ENCODE peak calls at places on chromosomes 13 and 19, in seven cellular contexts. G is H1, B is IMR-90, I is neuronal stem cell, K is mesenchymal stem cell, M is mesendoderm, H is trophoblast cell. A is an unnamed sample.

GRCh38 chr19:49875801-49876421 is 1.2 kb downstream of the AKT1S1 start:
- DNase-seq in G (peak), K (peak), I (peak), H (no peak), M (peak), B (peak), A (peak)

GRCh38 chr19:16861875-16862274 is 26.9 kb upstream of the F2RL3 start:
- DNase-seq in H (no peak), M (no peak), B (no peak), K (no peak), G (no peak), I (no peak), A (no peak)

GRCh38 chr19:16659832-16660708 is at the start of gene SMIM7:
- DNase-seq in B (peak), I (peak), K (peak), M (peak), H (peak), G (peak), A (peak)

GRCh38 chr13:102788683-102789082 is 10.1 kb downstream of the POGLUT2 start:
- DNase-seq in M (no peak), I (no peak), G (no peak), H (no peak), K (no peak), B (no peak), A (no peak)

GRCh38 chr13:26074706-26075105 is 22.9 kb upstream of the SHISA2 start:
- DNase-seq in K (peak), G (no peak), B (peak), I (no peak), M (peak), H (peak), A (no peak)

GRCh38 chr13:75136151-75136550 is 345.8 kb downstream of the TBC1D4 start:
- DNase-seq in B (no peak), I (no peak), G (no peak), H (no peak), K (no peak), M (no peak), A (no peak)

GRCh38 chr13:54980651-54981050 is 1952.0 kb downstream of the OLFM4 start:
- DNase-seq in H (no peak), I (no peak), K (peak), M (no peak), B (no peak), G (no peak), A (no peak)

GRCh38 chr13:53782400-53783030 is 753.9 kb downstream of the OLFM4 start:
- DNase-seq in G (peak), I (peak), B (peak), K (peak), M (peak), H (peak), A (peak)

GRCh38 chr13:109693213-109693612 is 93.2 kb downstream of the IRS2 start:
- DNase-seq in K (no peak), G (no peak), M (no peak), I (no peak), H (no peak), B (no peak), A (no peak)

GRCh38 chr13:109968876-109969577 is 182.6 kb upstream of the IRS2 start:
- DNase-seq in G (no peak), K (no peak), H (no peak), I (no peak), B (no peak), M (no peak), A (no peak)

GRCh38 chr13:114110091-114110829 is 22.2 kb downstream of the RASA3 start:
- DNase-seq in H (no peak), K (peak), G (no peak), M (peak), I (no peak), B (no peak), A (peak)

GRCh38 chr13:29771247-29771646 is 79.2 kb downstream of the UBL3 start:
- DNase-seq in I (peak), M (peak), K (peak), H (no peak), G (no peak), B (peak), A (no peak)

GRCh38 chr13:53200498-53201453 is 172.2 kb downstream of the OLFM4 start:
- DNase-seq in G (peak), B (peak), M (peak), H (peak), I (peak), K (peak), A (peak)

GRCh38 chr13:65844266-65844841 is 1385.8 kb downstream of the PCDH9 start:
- DNase-seq in K (no peak), G (no peak), B (no peak), H (no peak), M (no peak), I (no peak), A (no peak)

GRCh38 chr19:2653717-2654584 is 48.5 kb downstream of the GNG7 start:
- DNase-seq in B (no peak), M (peak), H (no peak), I (no peak), G (peak), K (no peak), A (peak)

GRCh38 chr19:12946092-12946845 is 607 bp downstream of the RAD23A start:
- DNase-seq in H (peak), I (peak), G (peak), B (peak), K (peak), M (peak), A (peak)

GRCh38 chr13:36965767-36966166 is 33.4 kb downstream of the ALG5 start:
- DNase-seq in M (peak), G (no peak), H (peak), B (peak), I (no peak), K (peak), A (no peak)

GRCh38 chr13:26941345-26942174 is 181.0 kb upstream of the GPR12 start:
- DNase-seq in G (no peak), B (peak), K (peak), H (peak), M (no peak), I (no peak), A (no peak)

GRCh38 chr19:2081873-2082810 is 14.0 kb downstream of the MOB3A start:
- DNase-seq in B (no peak), G (no peak), H (no peak), K (no peak), M (no peak), I (no peak), A (no peak)

GRCh38 chr19:41261474-41262190 is 2.5 kb upstream of the HNRNPUL1 start:
- DNase-seq in B (no peak), M (no peak), I (no peak), K (no peak), H (no peak), G (no peak), A (no peak)

GRCh38 chr13:113650731-113651148 is 7.3 kb downstream of the ATP4B start:
- DNase-seq in K (no peak), B (no peak), H (no peak), I (no peak), M (no peak), G (no peak), A (no peak)

GRCh38 chr13:26973281-26973680 is 198.3 kb downstream of the USP12 start:
- DNase-seq in H (no peak), G (no peak), B (no peak), M (no peak), K (no peak), I (no peak), A (no peak)

GRCh38 chr13:36919833-36920611 is at the start of gene SMAD9:
- DNase-seq in I (peak), M (peak), B (peak), H (peak), K (peak), G (peak), A (peak)

GRCh38 chr13:109155301-109155761 is 525.9 kb downstream of the MYO16 start:
- DNase-seq in M (no peak), G (no peak), H (peak), K (peak), I (no peak), B (peak), A (no peak)

GRCh38 chr13:110546389-110546788 is 15.1 kb downstream of the RAB20 start:
- DNase-seq in I (no peak), M (no peak), B (no peak), K (no peak), G (no peak), H (peak), A (no peak)

GRCh38 chr19:49342291-49342721 is 7.1 kb downstream of the CD37 start:
- DNase-seq in M (no peak), I (no peak), H (no peak), G (no peak), K (no peak), B (no peak), A (no peak)

GRCh38 chr13:114132419-114133121 is at the start of gene RASA3:
- DNase-seq in G (peak), B (peak), H (no peak), I (peak), M (peak), K (peak), A (peak)

GRCh38 chr19:11657307-11657706 is 60.0 kb downstream of the ZNF627 start:
- DNase-seq in I (no peak), H (no peak), G (no peak), B (no peak), K (no peak), M (peak), A (no peak)

GRCh38 chr13:33441015-33441414 is 155.5 kb upstream of the STARD13 start:
- DNase-seq in M (peak), B (peak), G (no peak), K (peak), H (no peak), I (no peak), A (peak)

GRCh38 chr19:1172353-1173159 is 1.5 kb downstream of the SBNO2 start:
- DNase-seq in G (no peak), I (no peak), B (peak), K (peak), M (peak), H (peak), A (no peak)

GRCh38 chr13:19053561-19053960 is 128.1 kb downstream of the TUBA3C start:
- DNase-seq in I (no peak), K (no peak), H (no peak), M (no peak), G (no peak), B (no peak), A (no peak)

GRCh38 chr19:3179739-3180293 is 1.2 kb downstream of the S1PR4 start:
- DNase-seq in H (no peak), I (no peak), B (no peak), M (no peak), G (no peak), K (no peak), A (peak)

DNA sequence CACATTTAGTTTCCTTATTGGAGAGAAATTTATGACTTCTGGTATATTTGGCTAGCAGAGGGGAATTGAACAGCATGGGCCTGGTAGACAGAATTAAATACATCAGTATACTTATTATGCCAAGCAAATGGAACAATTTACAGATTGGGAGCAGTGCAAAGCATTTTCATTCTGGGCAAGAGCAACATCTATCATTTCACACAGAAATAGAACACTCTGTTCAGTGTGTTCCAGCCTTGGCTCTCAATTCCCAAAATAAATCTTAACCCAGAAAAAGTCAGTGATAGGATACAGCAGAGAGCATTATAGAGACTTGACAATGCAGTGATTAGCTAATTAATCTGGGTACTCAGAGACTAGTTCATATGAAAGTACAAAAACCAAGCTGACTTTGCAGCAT is 604.0 kb upstream of the SLITRK6 start:
- DNase-seq in M (no peak), I (no peak), B (no peak), G (no peak), H (no peak), K (no peak), A (no peak)
- H3K18ac ChIP-seq in M (no peak), I (no peak), B (no peak), G (no peak), H (no peak), K (no peak), A (no peak)

DNA sequence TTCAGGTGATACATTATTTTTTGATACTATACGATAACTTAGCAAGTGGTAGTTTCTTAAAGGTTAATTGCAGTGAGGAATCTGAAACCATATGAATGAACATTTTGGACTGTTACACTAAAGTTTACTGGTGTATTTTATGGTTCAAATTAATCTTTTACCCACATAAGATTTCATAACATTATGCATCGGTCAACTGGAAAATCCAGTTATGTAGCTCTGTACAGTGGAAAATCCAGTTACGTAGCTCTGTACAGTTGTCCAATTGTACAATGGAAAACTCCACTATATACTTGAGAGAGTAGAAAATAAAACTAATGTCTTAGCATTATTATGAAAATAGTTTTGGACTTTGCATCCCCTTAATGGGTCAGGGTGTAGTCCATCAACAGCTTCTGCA is 2.0 kb upstream of the UBAC2 start:
- DNase-seq in I (no peak), H (peak), B (no peak), G (no peak), M (no peak), K (no peak), A (no peak)
- H3K18ac ChIP-seq in I (no peak), H (no peak), B (no peak), G (no peak), M (no peak), K (no peak), A (no peak)

GRCh38 chr13:42752731-42753130 is 28.7 kb upstream of the FAM216B start:
- DNase-seq in G (no peak), K (peak), M (no peak), H (no peak), B (peak), I (no peak), A (no peak)

GRCh38 chr13:42753697-42754096 is 27.7 kb upstream of the FAM216B start:
- DNase-seq in H (no peak), K (peak), I (no peak), M (no peak), B (no peak), G (no peak), A (no peak)

GRCh38 chr13:42751693-42752092 is 29.7 kb upstream of the FAM216B start:
- DNase-seq in I (no peak), M (no peak), B (no peak), K (no peak), H (no peak), G (no peak), A (no peak)

GRCh38 chr13:42757678-42758420 is 23.5 kb upstream of the FAM216B start:
- DNase-seq in K (no peak), I (no peak), H (no peak), G (no peak), B (no peak), M (no peak), A (no peak)

GRCh38 chr13:42754801-42755513 is 26.4 kb upstream of the FAM216B start:
- DNase-seq in B (no peak), K (no peak), H (no peak), I (no peak), G (no peak), M (no peak), A (no peak)
- H3K18ac ChIP-seq in B (no peak), K (no peak), H (no peak), I (no peak), G (no peak), M (no peak), A (no peak)

DNA sequence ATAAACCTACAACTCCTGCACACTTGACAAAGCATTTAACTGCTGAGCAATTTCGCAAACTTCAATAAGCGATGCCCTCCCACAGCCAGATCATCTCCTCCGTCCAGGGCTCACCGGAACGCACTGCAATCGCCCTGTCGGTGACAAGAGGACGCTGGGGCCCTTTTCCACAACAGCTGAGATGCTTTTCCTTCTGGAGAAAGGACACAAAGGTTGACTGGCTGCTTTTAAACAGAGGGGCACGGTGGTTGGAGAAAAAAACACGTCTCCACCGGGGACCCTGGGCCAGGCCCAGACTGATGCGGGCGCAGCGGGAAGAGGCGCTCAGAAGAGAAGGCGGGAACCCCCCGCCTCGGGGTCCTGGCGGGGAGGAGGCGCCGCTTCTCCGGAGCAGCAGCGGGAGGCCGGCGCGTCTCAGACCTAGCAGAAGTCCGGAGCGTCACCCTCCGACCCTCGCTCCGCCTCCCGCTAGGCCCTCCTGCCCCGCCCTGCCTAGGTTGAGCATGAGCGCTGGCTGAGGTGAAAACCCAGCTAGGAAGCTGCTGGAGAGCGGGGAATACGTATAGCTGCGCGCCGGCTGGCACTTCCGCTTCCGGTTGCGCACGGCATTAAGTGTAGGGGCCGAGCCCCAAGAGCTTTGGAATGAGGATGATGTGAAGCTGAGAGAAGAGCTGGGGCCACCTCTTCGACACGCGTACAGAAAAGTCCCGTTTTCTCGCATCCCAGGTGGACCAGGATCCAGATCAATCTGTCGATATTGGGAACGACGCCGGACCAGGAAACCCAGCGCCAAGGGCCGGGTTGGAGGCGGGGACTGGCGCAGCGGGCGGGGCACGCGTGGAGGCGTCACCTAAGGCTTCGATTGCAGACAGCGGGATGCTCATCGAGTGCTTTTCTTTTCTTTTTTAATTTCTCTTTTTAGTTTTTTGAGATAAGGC is at the start of gene ZNF846:
- DNase-seq in K (peak), M (peak), B (peak), I (peak), G (peak), H (peak), A (peak)
- H3K18ac ChIP-seq in K (peak), M (peak), B (peak), I (peak), G (peak), H (peak), A (peak)

DNA sequence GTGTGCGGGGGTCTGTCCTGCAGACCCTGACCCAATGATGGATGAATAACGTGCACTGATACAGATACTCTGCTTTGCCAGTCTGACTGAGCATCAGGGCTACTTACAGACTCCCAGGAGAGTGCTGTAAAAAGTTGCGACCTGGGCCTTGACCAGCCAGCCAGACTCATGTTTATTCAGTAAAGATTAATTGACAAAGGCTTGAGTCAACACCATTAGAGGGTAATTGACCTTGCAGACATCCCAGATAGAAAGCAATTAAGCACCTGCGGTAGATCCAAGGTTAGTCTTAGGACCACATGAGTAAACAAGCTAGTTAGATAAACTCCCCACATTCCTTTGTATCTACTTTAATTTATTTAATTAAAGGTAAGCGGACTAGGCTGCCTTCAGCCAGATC is 10.4 kb downstream of the NUDT19 start:
- DNase-seq in I (no peak), H (no peak), B (no peak), K (no peak), M (peak), G (no peak), A (no peak)
- H3K18ac ChIP-seq in I (no peak), H (no peak), B (no peak), K (no peak), M (no peak), G (no peak), A (no peak)

GRCh38 chr13:46683879-46684278 is 113.1 kb downstream of the ESD start:
- DNase-seq in G (no peak), I (no peak), K (peak), H (no peak), B (peak), M (no peak), A (no peak)
- H3K18ac ChIP-seq in G (no peak), I (no peak), K (no peak), H (no peak), B (no peak), M (no peak), A (no peak)

DNA sequence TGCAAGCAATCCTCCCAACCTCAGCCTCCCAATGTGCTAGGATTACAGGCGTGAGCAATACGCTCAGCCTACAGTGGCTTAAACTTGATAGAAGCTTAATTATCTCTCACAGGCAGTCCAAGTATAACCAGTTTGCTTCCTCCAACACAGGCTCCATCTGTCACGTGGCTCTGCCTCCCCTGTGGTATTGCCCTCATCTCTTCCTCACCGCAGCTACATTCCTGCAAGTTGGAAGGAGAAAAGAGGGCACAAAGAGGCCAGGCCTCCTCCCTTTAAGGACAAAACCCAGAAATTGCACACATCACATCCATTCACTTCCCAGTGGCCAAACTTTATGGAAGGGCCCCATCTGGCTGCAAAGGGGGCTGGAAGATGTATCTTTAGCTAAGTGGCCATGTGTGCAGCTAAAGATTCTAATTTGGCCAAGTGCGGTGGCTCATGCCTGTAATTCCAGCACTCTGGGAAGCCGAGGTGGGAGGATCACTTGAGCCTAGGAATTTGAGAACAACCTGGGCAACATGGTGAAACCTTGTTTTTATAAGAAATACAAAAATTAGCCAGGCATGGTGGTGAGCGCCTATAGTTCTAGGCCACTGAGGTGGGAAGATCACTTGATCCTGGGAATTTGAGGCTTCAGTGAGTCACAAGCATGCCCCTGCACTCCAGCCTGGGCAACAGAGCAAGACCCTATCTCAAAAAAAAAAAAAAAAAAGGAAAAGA is 3.1 kb upstream of the SDHAF1 start:
- DNase-seq in K (no peak), G (no peak), M (no peak), B (no peak), H (peak), I (no peak), A (no peak)
- H3K18ac ChIP-seq in K (no peak), G (no peak), M (no peak), B (no peak), H (no peak), I (no peak), A (no peak)

A was measured in H9.